ENCODE peak calls at places on chromosomes 11 and 22, in eight cellular contexts. F, T, L, U, Y, P, V and J are unnamed samples.

GRCh38 chr22:18065256-18065655 is 12.5 kb upstream of the PEX26 start:
- DNase-seq in F (no peak), T (peak; percentile 60), L (no peak), U (no peak), Y (no peak), P (no peak), V (no peak), J (no peak)

GRCh38 chr11:6607190-6607635 is 3.6 kb downstream of the ILK start:
- DNase-seq in F (no peak), T (no peak), L (no peak), U (no peak), Y (no peak), P (no peak), V (no peak), J (no peak)

GRCh38 chr11:19978668-19979518 is 181.4 kb downstream of the DBX1 start:
- DNase-seq in F (no peak), T (no peak), L (no peak), U (no peak), Y (peak; percentile 65), P (no peak), V (no peak), J (no peak)

GRCh38 chr11:119323532-119324033 is 6.7 kb upstream of the MCAM start:
- DNase-seq in F (peak; percentile 73), T (peak; percentile 77), L (peak; percentile 81), U (peak; percentile 35), Y (peak; percentile 51), P (peak; percentile 79), V (peak; percentile 45), J (peak; percentile 81)

GRCh38 chr11:69636512-69636866 is 4.5 kb upstream of the CCND1 start:
- DNase-seq in F (peak; percentile 75), T (peak; percentile 91), L (no peak), U (peak; percentile 10), Y (peak; percentile 80), P (peak; percentile 91), V (no peak), J (no peak)

GRCh38 chr22:32754413-32755041 is 47.0 kb upstream of the TIMP3 start:
- DNase-seq in F (peak; percentile 65), T (no peak), L (no peak), U (no peak), Y (no peak), P (peak; percentile 68), V (no peak), J (no peak)

GRCh38 chr11:64253481-64253880 is 2.2 kb downstream of the PLCB3 start:
- DNase-seq in F (peak; percentile 58), T (no peak), L (no peak), U (no peak), Y (no peak), P (no peak), V (no peak), J (no peak)

GRCh38 chr11:44927174-44927661 is 23.5 kb downstream of the TP53I11 start:
- DNase-seq in F (peak; percentile 65), T (peak; percentile 82), L (peak; percentile 49), U (peak; percentile 50), Y (peak; percentile 42), P (peak; percentile 82), V (peak; percentile 29), J (peak; percentile 64)

GRCh38 chr11:58788355-58789023 is 56.0 kb downstream of the GLYATL2 start:
- DNase-seq in F (no peak), T (peak; percentile 73), L (peak; percentile 63), U (no peak), Y (peak; percentile 34), P (peak; percentile 10), V (peak; percentile 5), J (peak; percentile 13)

GRCh38 chr11:123428221-123428631 is 1.8 kb upstream of the GRAMD1B start:
- DNase-seq in F (no peak), T (no peak), L (no peak), U (no peak), Y (no peak), P (no peak), V (no peak), J (no peak)